ENCODE peak calls at places on chromosomes 12 and 14, in five cellular contexts. V is right lobe of liver, I is fibroblast of pulmonary artery, Y is NCI-H1105 treated with DMSO at 0.1 percent for 48 hours, C is NCI-H774. X is an unnamed sample.

GRCh38 chr12:30691122-30691879 is 4.4 kb downstream of the IPO8 start:
- DNase-seq in V (no peak), I (peak; percentile 74), Y (no peak), C (no peak), X (peak; percentile 60)

GRCh38 chr14:28661171-28661772 is 105.3 kb upstream of the FOXG1 start:
- DNase-seq in V (no peak), I (peak; percentile 80), Y (no peak), C (no peak), X (no peak)

GRCh38 chr12:101777978-101778377 is 38.7 kb upstream of the SYCP3 start:
- DNase-seq in V (no peak), I (no peak), Y (no peak), C (no peak), X (no peak)

GRCh38 chr14:89466460-89466859 is 49.4 kb upstream of the FOXN3 start:
- DNase-seq in V (no peak), I (no peak), Y (no peak), C (no peak), X (no peak)

GRCh38 chr12:21891763-21892217 is 49.4 kb downstream of the ABCC9 start:
- DNase-seq in V (peak; percentile 88), I (peak; percentile 7), Y (no peak), C (no peak), X (no peak)

GRCh38 chr12:128381961-128382360 is 115.0 kb downstream of the TMEM132C start:
- DNase-seq in V (no peak), I (no peak), Y (no peak), C (no peak), X (no peak)

GRCh38 chr12:29672580-29672979 is 111.2 kb downstream of the TMTC1 start:
- DNase-seq in V (no peak), I (no peak), Y (no peak), C (no peak), X (no peak)

GRCh38 chr12:26636710-26637328 is 196.2 kb downstream of the ITPR2 start:
- DNase-seq in V (no peak), I (peak; percentile 73), Y (no peak), C (no peak), X (no peak)

GRCh38 chr12:66516133-66516532 is 162.7 kb downstream of the GRIP1 start:
- DNase-seq in V (no peak), I (peak; percentile 1), Y (no peak), C (no peak), X (no peak)

GRCh38 chr12:132593938-132594358 is 16.4 kb downstream of the LRCOL1 start:
- DNase-seq in V (peak; percentile 80), I (peak; percentile 86), Y (no peak), C (peak; percentile 99), X (peak; percentile 97)

GRCh38 chr14:92607702-92608429 is 94.3 kb downstream of the RIN3 start:
- DNase-seq in V (no peak), I (peak; percentile 93), Y (no peak), C (no peak), X (no peak)

GRCh38 chr12:3003593-3003992 is 44.4 kb downstream of the TEAD4 start:
- DNase-seq in V (no peak), I (no peak), Y (no peak), C (no peak), X (no peak)

GRCh38 chr14:100893228-100893601 is 10.3 kb downstream of the RTL1 start:
- DNase-seq in V (peak; percentile 12), I (no peak), Y (no peak), C (no peak), X (no peak)

GRCh38 chr14:91861091-91861490 is 6.2 kb downstream of the TC2N start:
- DNase-seq in V (no peak), I (no peak), Y (no peak), C (no peak), X (no peak)

GRCh38 chr14:81509838-81510452 is 23.7 kb downstream of the SEL1L start:
- DNase-seq in V (no peak), I (no peak), Y (no peak), C (no peak), X (peak; percentile 83)

GRCh38 chr14:103923863-103924262 is 4.4 kb upstream of the TDRD9 start:
- DNase-seq in V (no peak), I (no peak), Y (no peak), C (no peak), X (no peak)

GRCh38 chr12:50546441-50547318 is 41.9 kb downstream of the DIP2B start:
- DNase-seq in V (no peak), I (no peak), Y (no peak), C (no peak), X (no peak)

GRCh38 chr12:27015730-27016076 is 1.5 kb upstream of the TM7SF3 start:
- DNase-seq in V (no peak), I (peak; percentile 69), Y (peak; percentile 58), C (peak; percentile 9), X (peak; percentile 7)

GRCh38 chr12:6899837-6900519 is 4.6 kb upstream of the LRRC23 start:
- DNase-seq in V (no peak), I (peak; percentile 70), Y (no peak), C (peak; percentile 82), X (peak; percentile 56)

GRCh38 chr12:89319111-89319510 is 33.2 kb downstream of the DUSP6 start:
- DNase-seq in V (peak; percentile 55), I (peak; percentile 66), Y (no peak), C (no peak), X (no peak)

GRCh38 chr12:124609041-124609984 is 41.9 kb upstream of the NCOR2 start:
- DNase-seq in V (peak; percentile 68), I (peak; percentile 65), Y (peak; percentile 85), C (peak; percentile 94), X (peak; percentile 96)

GRCh38 chr14:23530360-23531055 is 21.1 kb downstream of the ZFHX2 start:
- DNase-seq in V (no peak), I (peak; percentile 17), Y (no peak), C (no peak), X (no peak)

GRCh38 chr14:45065951-45066350 is 18.0 kb upstream of the PRPF39 start:
- DNase-seq in V (no peak), I (no peak), Y (no peak), C (no peak), X (no peak)